ENCODE peak calls at places on chromosomes 7 and 10, in seven cellular contexts. D, X, S, W, H, A and M are unnamed samples.

GRCh38 chr10:77286851-77287250 is 350.8 kb downstream of the KCNMA1 start:
- DNase-seq in H (no peak), D (no peak), S (no peak), A (no peak), X (no peak), W (no peak), M (no peak)

GRCh38 chr10:100518761-100519241 is 860 bp downstream of the SEC31B start:
- DNase-seq in W (peak), D (peak), A (peak), S (peak), H (peak), X (peak), M (peak)

GRCh38 chr10:62594093-62594520 is 210.4 kb upstream of the ADO start:
- DNase-seq in D (peak), A (peak), H (peak), S (peak), W (peak), X (peak), M (peak)

GRCh38 chr10:132571565-132572544 is 34.3 kb downstream of the INPP5A start:
- DNase-seq in A (peak), D (no peak), H (peak), W (peak), X (peak), S (peak), M (peak)

GRCh38 chr10:48589266-48589665 is 15.6 kb downstream of the ARHGAP22 start:
- DNase-seq in A (peak), X (no peak), D (no peak), H (no peak), S (peak), W (no peak), M (no peak)

GRCh38 chr7:142391191-142391992 is 133.5 kb upstream of the PRSS58 start:
- DNase-seq in S (no peak), W (peak), X (peak), A (no peak), D (no peak), H (peak), M (no peak)

GRCh38 chr10:28284126-28284525 is 18.7 kb downstream of the MPP7 start:
- DNase-seq in D (no peak), W (no peak), X (no peak), H (no peak), S (no peak), A (no peak), M (no peak)

GRCh38 chr7:141354251-141354650 is 197.0 kb upstream of the AGK start:
- DNase-seq in D (no peak), H (no peak), A (no peak), X (no peak), W (no peak), S (peak), M (no peak)

GRCh38 chr10:71788954-71789353 is 15.6 kb upstream of the VSIR start:
- DNase-seq in D (no peak), S (no peak), W (no peak), X (no peak), A (no peak), H (no peak), M (no peak)